ENCODE peak calls at places on chromosomes 2 and 18, in nine cellular contexts. W, Q, Y, L, V, N, P, X and C are unnamed samples.
A peak's percentile ranks its signal among the peaks of the same experiment; 100 is the strongest.

GRCh38 chr2:21759819-21760218 is 636.1 kb downstream of the TDRD15 start:
- DNase-seq in W (no peak), Q (no peak), Y (no peak), L (no peak), V (no peak), N (no peak), P (no peak), X (no peak), C (no peak)

GRCh38 chr2:136253288-136254004 is 135.5 kb upstream of the CXCR4 start:
- DNase-seq in W (no peak), Q (no peak), Y (no peak), L (no peak), V (peak; percentile 75), N (no peak), P (no peak), X (no peak), C (no peak)

GRCh38 chr2:57371186-57371585 is 675.4 kb upstream of the VRK2 start:
- DNase-seq in W (no peak), Q (no peak), Y (no peak), L (no peak), V (no peak), N (no peak), P (peak; percentile 25), X (no peak), C (no peak)

GRCh38 chr2:190649035-190649797 is at the start of gene NAB1:
- DNase-seq in W (peak; percentile 93), Q (no peak), Y (peak; percentile 83), L (no peak), V (peak; percentile 53), N (peak; percentile 92), P (peak; percentile 41), X (peak; percentile 81), C (peak; percentile 57)

GRCh38 chr2:74544634-74545033 is 9.1 kb downstream of the LOXL3 start:
- DNase-seq in W (peak; percentile 48), Q (no peak), Y (peak; percentile 9), L (no peak), V (peak; percentile 31), N (no peak), P (no peak), X (no peak), C (no peak)

GRCh38 chr2:190497428-190497827 is 37.1 kb downstream of the NEMP2 start:
- DNase-seq in W (no peak), Q (no peak), Y (no peak), L (no peak), V (no peak), N (no peak), P (no peak), X (no peak), C (no peak)

GRCh38 chr2:217076651-217077232 is 216.9 kb upstream of the TNP1 start:
- DNase-seq in W (no peak), Q (no peak), Y (no peak), L (no peak), V (no peak), N (no peak), P (no peak), X (no peak), C (no peak)

GRCh38 chr2:191228333-191228732 is 16.9 kb upstream of the MYO1B start:
- DNase-seq in W (no peak), Q (no peak), Y (no peak), L (no peak), V (no peak), N (no peak), P (no peak), X (no peak), C (no peak)

GRCh38 chr2:134070281-134070731 is 183.6 kb upstream of the MGAT5 start:
- DNase-seq in W (no peak), Q (no peak), Y (no peak), L (no peak), V (no peak), N (no peak), P (peak; percentile 64), X (no peak), C (no peak)

GRCh38 chr18:41150316-41150715 is 804.7 kb upstream of the PIK3C3 start:
- DNase-seq in W (no peak), Q (no peak), Y (no peak), L (no peak), V (no peak), N (no peak), P (no peak), X (no peak), C (no peak)

GRCh38 chr18:67599277-67599676 is 82.8 kb upstream of the DSEL start:
- DNase-seq in W (no peak), Q (peak; percentile 18), Y (no peak), L (no peak), V (no peak), N (no peak), P (peak; percentile 23), X (no peak), C (no peak)

GRCh38 chr2:195473802-195474201 is 183.2 kb upstream of the SLC39A10 start:
- DNase-seq in W (no peak), Q (no peak), Y (no peak), L (no peak), V (no peak), N (no peak), P (no peak), X (no peak), C (no peak)

GRCh38 chr2:39897273-39897672 is 118.2 kb upstream of the THUMPD2 start:
- DNase-seq in W (no peak), Q (no peak), Y (no peak), L (no peak), V (no peak), N (no peak), P (no peak), X (no peak), C (no peak)

DNA sequence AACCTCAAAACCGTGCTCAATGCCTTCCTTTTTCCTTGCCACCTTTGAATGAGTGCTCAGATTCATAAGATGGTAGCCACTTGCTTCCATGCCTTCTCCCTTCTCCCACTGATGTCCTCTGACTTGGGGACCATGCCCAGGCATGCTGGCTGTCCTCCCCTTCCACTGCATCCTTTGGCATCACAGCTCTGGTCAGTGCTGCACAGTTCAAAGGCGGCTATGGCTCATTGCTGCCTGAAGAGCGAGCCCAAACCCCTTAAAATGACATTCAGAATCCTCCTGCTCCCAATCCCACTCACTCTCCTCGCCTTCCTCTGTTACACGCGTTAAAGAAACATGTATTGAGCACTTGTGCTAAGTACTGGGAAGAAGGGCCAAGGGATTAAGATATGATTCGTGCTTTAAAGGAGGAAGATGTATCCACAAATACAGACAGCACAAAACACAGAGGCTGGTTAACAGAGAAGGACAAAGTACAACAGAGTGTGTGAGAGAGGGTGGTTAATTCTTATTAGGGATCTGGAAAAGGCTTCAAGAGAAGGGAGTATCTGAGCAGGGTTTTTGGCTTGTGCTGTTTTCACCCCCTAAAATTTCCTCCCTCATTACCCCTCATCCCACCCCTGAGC is 81.8 kb downstream of the CERKL start:
- DNase-seq in W (no peak), Q (no peak), Y (no peak), L (no peak), V (no peak), N (no peak), P (no peak), X (no peak), C (peak; percentile 19)
- TF ChIP-seq CTCF in W (no peak), Q (no peak), Y (no peak), L (no peak), V (no peak), N (no peak), P (no peak), X (no peak), C (no peak)

GRCh38 chr2:113964436-113964835 is 74.5 kb downstream of the ACTR3 start:
- DNase-seq in W (no peak), Q (no peak), Y (no peak), L (no peak), V (no peak), N (no peak), P (no peak), X (no peak), C (no peak)

GRCh38 chr2:113961000-113961399 is 71.1 kb downstream of the ACTR3 start:
- DNase-seq in W (no peak), Q (no peak), Y (no peak), L (no peak), V (no peak), N (no peak), P (no peak), X (no peak), C (no peak)

GRCh38 chr2:113963965-113964364 is 74.1 kb downstream of the ACTR3 start:
- DNase-seq in W (no peak), Q (no peak), Y (no peak), L (no peak), V (no peak), N (no peak), P (no peak), X (no peak), C (no peak)

GRCh38 chr2:113965228-113965627 is 75.3 kb downstream of the ACTR3 start:
- DNase-seq in W (no peak), Q (no peak), Y (no peak), L (no peak), V (no peak), N (no peak), P (no peak), X (no peak), C (no peak)

GRCh38 chr2:113962692-113963480 is 73.0 kb downstream of the ACTR3 start:
- DNase-seq in W (no peak), Q (peak; percentile 37), Y (no peak), L (no peak), V (no peak), N (no peak), P (peak; percentile 53), X (no peak), C (no peak)
- H3K4me3 ChIP-seq in W (no peak overlapping the region), Q (no peak overlapping the region), Y (no peak overlapping the region), L (no peak overlapping the region), V (no peak overlapping the region), N (no peak overlapping the region), P (no peak overlapping the region), X (no peak overlapping the region), C (no peak overlapping the region)

GRCh38 chr2:41989503-41990180 is 58.2 kb upstream of the PKDCC start:
- DNase-seq in W (no peak), Q (no peak), Y (no peak), L (no peak), V (no peak), N (no peak), P (no peak), X (no peak), C (peak; percentile 42)
- H3K27ac ChIP-seq in W (no peak overlapping the region), Q (no peak overlapping the region), Y (no peak overlapping the region), L (no peak overlapping the region), V (no peak overlapping the region), N (peak overlapping the region; percentile 49), P (no peak overlapping the region), X (no peak overlapping the region), C (peak overlapping the region; percentile 62)

GRCh38 chr18:57910134-57910533 is 107.0 kb upstream of the ATP8B1 start:
- DNase-seq in W (peak; percentile 30), Q (no peak), Y (no peak), L (no peak), V (no peak), N (no peak), P (no peak), X (no peak), C (no peak)

GRCh38 chr18:57909620-57910019 is 106.5 kb upstream of the ATP8B1 start:
- DNase-seq in W (peak; percentile 51), Q (no peak), Y (no peak), L (no peak), V (no peak), N (no peak), P (peak; percentile 53), X (peak; percentile 75), C (no peak)

GRCh38 chr18:57910817-57911216 is 107.7 kb upstream of the ATP8B1 start:
- DNase-seq in W (no peak), Q (no peak), Y (no peak), L (no peak), V (peak; percentile 2), N (no peak), P (no peak), X (no peak), C (no peak)

GRCh38 chr18:57908092-57908491 is 105.0 kb upstream of the ATP8B1 start:
- DNase-seq in W (no peak), Q (no peak), Y (no peak), L (no peak), V (no peak), N (no peak), P (no peak), X (no peak), C (peak; percentile 6)

GRCh38 chr18:57906852-57907251 is 103.7 kb upstream of the ATP8B1 start:
- DNase-seq in W (no peak), Q (no peak), Y (no peak), L (no peak), V (no peak), N (no peak), P (no peak), X (no peak), C (no peak)
- TF ChIP-seq CTCF in W (peak; percentile 44), Q (peak; percentile 22), Y (no peak), L (peak; percentile 36), V (no peak), N (no peak), P (peak; percentile 52), X (no peak), C (no peak)